ENCODE peak calls at places on chromosomes 3 and 15, in four cellular contexts. One of them, this sample, is unnamed.

GRCh38 chr3:27307566-27307965 is 61.6 kb downstream of the NEK10 start:
- DNase-seq in activated CD8-positive, alpha-beta memory T cell treated with anti-CD3 and anti-CD28 coated beads for 48 hours: no peak
- DNase-seq in kidney: no peak
- DNase-seq in astrocyte of the cerebellum: no peak
- DNase-seq in this sample: no peak

GRCh38 chr3:31407665-31408064 is 125.1 kb upstream of the STT3B start:
- DNase-seq in astrocyte of the cerebellum: peak; percentile 51
- DNase-seq in activated CD8-positive, alpha-beta memory T cell treated with anti-CD3 and anti-CD28 coated beads for 48 hours: no peak
- DNase-seq in kidney: no peak
- DNase-seq in this sample: no peak

GRCh38 chr3:69770976-69771634 is 31.8 kb downstream of the MITF start:
- DNase-seq in astrocyte of the cerebellum: no peak
- DNase-seq in activated CD8-positive, alpha-beta memory T cell treated with anti-CD3 and anti-CD28 coated beads for 48 hours: no peak
- DNase-seq in kidney: no peak
- DNase-seq in this sample: no peak

GRCh38 chr3:32113566-32113965 is 7.1 kb downstream of the GPD1L start:
- DNase-seq in astrocyte of the cerebellum: no peak
- DNase-seq in activated CD8-positive, alpha-beta memory T cell treated with anti-CD3 and anti-CD28 coated beads for 48 hours: no peak
- DNase-seq in kidney: no peak
- DNase-seq in this sample: peak; percentile 18

GRCh38 chr15:72515591-72516389 is 41.7 kb downstream of the ARIH1 start:
- DNase-seq in activated CD8-positive, alpha-beta memory T cell treated with anti-CD3 and anti-CD28 coated beads for 48 hours: no peak
- DNase-seq in kidney: no peak
- DNase-seq in astrocyte of the cerebellum: no peak
- DNase-seq in this sample: no peak

GRCh38 chr15:99000001-99000590 is 7.5 kb downstream of the PGPEP1L start:
- DNase-seq in astrocyte of the cerebellum: no peak
- DNase-seq in kidney: no peak
- DNase-seq in activated CD8-positive, alpha-beta memory T cell treated with anti-CD3 and anti-CD28 coated beads for 48 hours: no peak
- DNase-seq in this sample: no peak

GRCh38 chr3:10557783-10558373 is 52.5 kb upstream of the ATP2B2 start:
- DNase-seq in activated CD8-positive, alpha-beta memory T cell treated with anti-CD3 and anti-CD28 coated beads for 48 hours: no peak
- DNase-seq in kidney: no peak
- DNase-seq in astrocyte of the cerebellum: peak; percentile 32
- DNase-seq in this sample: peak; percentile 7

GRCh38 chr3:59771760-59772159 is 721.9 kb upstream of the CFAP20DC start:
- DNase-seq in astrocyte of the cerebellum: peak; percentile 73
- DNase-seq in activated CD8-positive, alpha-beta memory T cell treated with anti-CD3 and anti-CD28 coated beads for 48 hours: no peak
- DNase-seq in kidney: no peak
- DNase-seq in this sample: no peak

GRCh38 chr15:50181983-50182232 is at the start of gene SLC27A2:
- DNase-seq in kidney: no peak
- DNase-seq in activated CD8-positive, alpha-beta memory T cell treated with anti-CD3 and anti-CD28 coated beads for 48 hours: no peak
- DNase-seq in astrocyte of the cerebellum: no peak
- DNase-seq in this sample: no peak

GRCh38 chr3:197224034-197224444 is 74.4 kb downstream of the DLG1 start:
- DNase-seq in kidney: no peak
- DNase-seq in astrocyte of the cerebellum: peak; percentile 47
- DNase-seq in activated CD8-positive, alpha-beta memory T cell treated with anti-CD3 and anti-CD28 coated beads for 48 hours: no peak
- DNase-seq in this sample: no peak

GRCh38 chr3:12875857-12876451 is 34.6 kb upstream of the RPL32 start:
- DNase-seq in activated CD8-positive, alpha-beta memory T cell treated with anti-CD3 and anti-CD28 coated beads for 48 hours: no peak
- DNase-seq in kidney: no peak
- DNase-seq in astrocyte of the cerebellum: no peak
- DNase-seq in this sample: no peak

GRCh38 chr3:123609063-123609462 is 24.2 kb upstream of the HACD2 start:
- DNase-seq in activated CD8-positive, alpha-beta memory T cell treated with anti-CD3 and anti-CD28 coated beads for 48 hours: no peak
- DNase-seq in kidney: no peak
- DNase-seq in astrocyte of the cerebellum: no peak
- DNase-seq in this sample: no peak

GRCh38 chr15:58561321-58561720 is 129.5 kb downstream of the LIPC start:
- DNase-seq in kidney: no peak
- DNase-seq in astrocyte of the cerebellum: no peak
- DNase-seq in activated CD8-positive, alpha-beta memory T cell treated with anti-CD3 and anti-CD28 coated beads for 48 hours: no peak
- DNase-seq in this sample: no peak

GRCh38 chr3:195240171-195240701 is 30.7 kb downstream of the XXYLT1 start:
- DNase-seq in activated CD8-positive, alpha-beta memory T cell treated with anti-CD3 and anti-CD28 coated beads for 48 hours: no peak
- DNase-seq in astrocyte of the cerebellum: no peak
- DNase-seq in kidney: peak; percentile 87
- DNase-seq in this sample: no peak

GRCh38 chr15:66215811-66216210 is 37.7 kb downstream of the MEGF11 start:
- DNase-seq in astrocyte of the cerebellum: no peak
- DNase-seq in activated CD8-positive, alpha-beta memory T cell treated with anti-CD3 and anti-CD28 coated beads for 48 hours: no peak
- DNase-seq in kidney: no peak
- DNase-seq in this sample: no peak

GRCh38 chr3:142026333-142026732 is 123.0 kb downstream of the TFDP2 start:
- DNase-seq in kidney: no peak
- DNase-seq in astrocyte of the cerebellum: no peak
- DNase-seq in activated CD8-positive, alpha-beta memory T cell treated with anti-CD3 and anti-CD28 coated beads for 48 hours: no peak
- DNase-seq in this sample: no peak

GRCh38 chr15:58148633-58149032 is 10.5 kb downstream of the AQP9 start:
- DNase-seq in activated CD8-positive, alpha-beta memory T cell treated with anti-CD3 and anti-CD28 coated beads for 48 hours: no peak
- DNase-seq in kidney: no peak
- DNase-seq in astrocyte of the cerebellum: no peak
- DNase-seq in this sample: no peak